ENCODE peak calls at places on chromosomes 1 and 21, in seven cellular contexts. N is HCT116, Z is spleen, A is HepG2, Q is K562, S is transverse colon, R is SK-N-SH. L is an unnamed sample.

GRCh38 chr1:3222042-3222692 is 153.2 kb downstream of the PRDM16 start:
- DNase-seq in N (no peak), Z (no peak), A (peak; percentile 79), Q (no peak), S (peak; percentile 58), R (no peak), L (no peak)

GRCh38 chr1:28594661-28595411 is 2.8 kb downstream of the RAB42 start:
- DNase-seq in N (no peak), Z (no peak), A (no peak), Q (no peak), S (no peak), R (no peak), L (no peak)

GRCh38 chr21:29504751-29505321 is 206.1 kb downstream of the BACH1 start:
- DNase-seq in N (no peak), Z (no peak), A (no peak), Q (peak; percentile 38), S (no peak), R (no peak), L (no peak)

GRCh38 chr1:59682405-59683080 is 132.2 kb upstream of the HOOK1 start:
- DNase-seq in N (no peak), Z (no peak), A (no peak), Q (no peak), S (no peak), R (no peak), L (no peak)

GRCh38 chr21:45979141-45979631 is 2.4 kb upstream of the COL6A1 start:
- DNase-seq in N (no peak), Z (peak; percentile 72), A (no peak), Q (no peak), S (peak; percentile 13), R (peak; percentile 18), L (no peak)

GRCh38 chr1:208302702-208303101 is 58.5 kb upstream of the PLXNA2 start:
- DNase-seq in N (no peak), Z (no peak), A (no peak), Q (no peak), S (peak; percentile 35), R (no peak), L (no peak)

GRCh38 chr1:226738995-226739695 is at the start of gene ITPKB:
- DNase-seq in N (no peak), Z (peak; percentile 90), A (no peak), Q (no peak), S (peak; percentile 71), R (peak; percentile 38), L (no peak)

GRCh38 chr21:17497345-17497744 is 15.5 kb upstream of the CXADR start:
- DNase-seq in N (no peak), Z (no peak), A (peak; percentile 78), Q (no peak), S (no peak), R (no peak), L (no peak)

GRCh38 chr1:226644541-226645176 is 94.4 kb downstream of the ITPKB start:
- DNase-seq in N (no peak), Z (peak; percentile 71), A (no peak), Q (no peak), S (no peak), R (no peak), L (no peak)

GRCh38 chr1:184824716-184825323 is 70.2 kb upstream of the EDEM3 start:
- DNase-seq in N (no peak), Z (no peak), A (no peak), Q (no peak), S (no peak), R (no peak), L (no peak)

GRCh38 chr1:15345711-15346355 is 63.9 kb upstream of the EFHD2 start:
- DNase-seq in N (no peak), Z (peak; percentile 91), A (no peak), Q (peak; percentile 86), S (peak; percentile 67), R (no peak), L (no peak)

GRCh38 chr1:64892576-64893573 is 73.5 kb downstream of the JAK1 start:
- DNase-seq in N (no peak), Z (no peak), A (no peak), Q (no peak), S (no peak), R (no peak), L (no peak)

GRCh38 chr1:15603050-15603965 is 13.9 kb upstream of the DDI2 start:
- DNase-seq in N (no peak), Z (peak; percentile 97), A (peak; percentile 93), Q (peak; percentile 88), S (peak; percentile 97), R (peak; percentile 97), L (peak; percentile 86)

GRCh38 chr1:32944180-32944579 is 20.4 kb downstream of the RNF19B start:
- DNase-seq in N (no peak), Z (no peak), A (no peak), Q (no peak), S (no peak), R (no peak), L (no peak)
- TF ChIP-seq POLR2AphosphoS5 in N (no peak), Z (no peak), A (no peak), Q (no peak), S (no peak), R (no peak), L (no peak)

DNA sequence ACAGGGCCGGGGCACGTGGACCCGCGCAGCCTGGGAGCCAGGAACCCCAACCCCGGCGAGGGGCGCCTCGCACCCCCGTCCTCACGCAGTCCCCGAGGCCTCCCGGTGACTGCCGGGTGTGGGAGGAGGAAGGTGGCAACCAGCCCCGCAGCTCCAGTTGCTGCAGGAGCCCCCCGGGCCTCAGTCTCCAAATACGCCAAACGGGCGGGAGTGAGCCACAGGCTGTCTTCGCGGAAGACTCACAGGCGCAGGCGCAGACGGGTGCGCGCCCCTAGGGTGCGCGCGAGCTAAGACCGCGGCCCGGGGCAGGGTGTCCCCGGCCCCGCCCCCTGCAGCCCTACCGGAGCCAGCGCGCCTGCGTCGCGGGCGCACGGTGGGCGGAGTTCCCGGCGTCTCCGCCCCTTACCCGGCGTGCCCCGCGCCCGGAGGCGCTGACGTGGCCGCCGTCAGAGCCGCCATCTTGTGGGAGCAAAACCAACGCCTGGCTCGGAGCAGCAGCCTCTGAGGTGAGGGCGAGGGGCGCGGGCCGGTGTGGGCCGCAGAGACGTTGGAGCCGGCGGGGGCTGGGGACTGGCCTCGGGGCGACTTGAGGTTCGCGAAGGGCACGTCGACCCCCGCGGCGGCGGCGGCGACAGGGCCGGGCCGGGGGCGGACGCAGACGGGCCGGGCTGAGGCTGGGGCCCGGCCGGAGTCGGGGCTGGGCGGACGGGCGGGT is at the start of gene ARF1:
- DNase-seq in N (peak; percentile 80), Z (peak; percentile 98), A (peak; percentile 78), Q (peak; percentile 97), S (peak; percentile 93), R (peak; percentile 100), L (peak; percentile 65)
- H3K4me1 ChIP-seq in N (peaks cover 45% of the 10 kb centered on the region), Z (peaks cover 84% of the 10 kb centered on the region), A (peaks cover 42% of the 10 kb centered on the region), Q (peaks cover 55% of the 10 kb centered on the region), S (peaks cover 50% of the 10 kb centered on the region), R (peaks cover 30% of the 10 kb centered on the region), L (peaks cover 41% of the 10 kb centered on the region)

DNA sequence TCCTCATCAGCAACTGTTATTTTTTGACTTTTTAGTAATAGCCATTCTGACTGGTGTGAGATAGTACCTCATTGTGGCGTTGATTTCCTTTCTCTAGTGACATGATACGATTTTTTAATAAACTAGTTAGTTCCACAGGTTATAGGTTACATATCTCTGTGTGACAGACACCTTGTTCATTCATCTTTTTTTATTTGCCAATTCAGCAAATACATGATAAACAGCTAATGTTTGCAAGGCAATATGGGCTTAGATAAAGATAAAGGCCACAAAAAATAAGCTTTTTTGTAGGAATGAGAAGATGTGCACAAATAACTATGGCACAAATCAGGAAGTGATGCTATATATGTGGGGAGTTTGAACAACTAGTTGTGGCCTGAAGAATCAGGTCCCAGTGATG is 366.8 kb downstream of the HLX start:
- DNase-seq in N (no peak), Z (no peak), A (no peak), Q (no peak), S (no peak), R (no peak), L (no peak)
- H3K4me3 ChIP-seq in N (no peak overlapping the region), Z (no peak overlapping the region), A (no peak overlapping the region), Q (no peak overlapping the region), S (no peak overlapping the region), R (no peak overlapping the region), L (no peak overlapping the region)

DNA sequence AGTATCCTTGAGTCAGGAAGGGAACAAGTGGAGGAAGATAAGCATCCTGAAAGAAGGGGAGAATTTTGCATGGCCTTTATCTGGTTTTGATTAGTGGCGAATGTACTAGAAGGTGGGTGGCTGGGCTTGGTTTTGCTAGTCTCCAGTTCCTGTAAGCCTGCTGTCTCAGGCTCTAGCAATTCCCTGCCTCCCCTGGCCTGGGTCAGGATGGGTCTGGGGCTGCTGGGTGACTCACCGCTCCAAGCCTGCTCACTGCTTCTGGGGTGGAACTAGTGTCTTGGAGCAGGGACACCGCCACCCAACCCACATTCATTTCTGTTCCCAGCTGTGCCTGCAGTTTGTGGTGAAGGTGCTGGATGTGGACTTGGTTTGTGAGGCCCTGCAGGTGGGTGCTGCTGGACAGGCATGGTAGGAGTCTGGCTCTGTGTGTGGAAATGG is 3.4 kb downstream of the BTBD19 start:
- DNase-seq in N (no peak), Z (peak; percentile 74), A (no peak), Q (peak; percentile 69), S (no peak), R (peak; percentile 47), L (no peak)
- TF ChIP-seq POLR2AphosphoS5 in N (no peak), Z (no peak), A (no peak), Q (no peak), S (no peak), R (peak; percentile 85), L (no peak)

GRCh38 chr21:31710586-31710985 is 21.3 kb downstream of the SCAF4 start:
- DNase-seq in N (no peak), Z (no peak), A (no peak), Q (no peak), S (no peak), R (no peak), L (no peak)

GRCh38 chr21:31711326-31711725 is 20.6 kb downstream of the SCAF4 start:
- DNase-seq in N (no peak), Z (no peak), A (no peak), Q (no peak), S (no peak), R (no peak), L (no peak)

GRCh38 chr21:31713973-31714740 is 17.8 kb downstream of the SCAF4 start:
- DNase-seq in N (no peak), Z (no peak), A (no peak), Q (peak; percentile 81), S (no peak), R (no peak), L (no peak)

GRCh38 chr21:31713115-31713514 is 18.8 kb downstream of the SCAF4 start:
- DNase-seq in N (no peak), Z (no peak), A (no peak), Q (no peak), S (no peak), R (no peak), L (no peak)

DNA sequence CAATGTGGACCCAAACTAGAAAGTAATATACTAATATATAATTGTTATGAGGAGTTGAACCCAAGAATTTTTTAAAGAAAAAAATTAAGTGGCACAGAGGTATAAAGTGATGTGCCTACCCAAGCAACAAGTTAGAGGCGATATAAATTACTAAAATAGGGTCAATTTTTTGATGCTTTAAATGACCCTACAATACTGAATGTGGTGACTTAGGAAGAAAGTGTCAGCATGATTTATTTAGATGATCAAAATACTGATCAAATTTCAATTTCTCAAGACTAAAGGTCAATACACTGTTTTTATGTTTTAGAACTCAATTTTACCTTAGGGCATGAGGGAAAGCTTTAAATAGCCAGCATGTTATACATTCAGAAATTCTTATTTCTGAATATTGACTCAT is 20.2 kb downstream of the SCAF4 start:
- DNase-seq in N (no peak), Z (no peak), A (no peak), Q (no peak), S (no peak), R (no peak), L (no peak)
- H3K4me1 ChIP-seq in N (peaks cover 12% of the 10 kb centered on the region), Z (peaks cover 100% of the 10 kb centered on the region), A (peaks cover 48% of the 10 kb centered on the region), Q (peaks cover 3% of the 10 kb centered on the region), S (no peaks in the 10 kb centered on the region), R (peaks cover 4% of the 10 kb centered on the region), L (peaks cover 16% of the 10 kb centered on the region)